ENCODE peak calls at places on chromosomes 4 and X, in nine cellular contexts. V is upper lobe of right lung, E is neuronal stem cell, J is suprapubic skin, Z is uterus, O is mesenchymal stem cell, H is heart left ventricle, A is caudate nucleus, N is endodermal cell. Q is an unnamed sample.
A peak's percentile ranks its signal among the peaks of the same experiment; 100 is the strongest.

GRCh38 chrX:68498044-68498507 is 775 bp upstream of the YIPF6 start:
- DNase-seq in V (no peak), E (no peak), J (no peak), Z (no peak), O (peak; percentile 76), H (no peak), A (no peak), N (no peak), Q (no peak)

GRCh38 chrX:106208154-106208553 is 40.0 kb downstream of the PWWP3B start:
- DNase-seq in V (no peak), E (no peak), J (no peak), Z (no peak), O (no peak), H (no peak), A (no peak), N (no peak), Q (no peak)

GRCh38 chr4:22385615-22386014 is 130.3 kb downstream of the ADGRA3 start:
- DNase-seq in V (no peak), E (no peak), J (no peak), Z (no peak), O (peak; percentile 8), H (no peak), A (no peak), N (no peak), Q (peak; percentile 10)

GRCh38 chrX:153640736-153641574 is 6.0 kb upstream of the DUSP9 start:
- DNase-seq in V (no peak), E (no peak), J (no peak), Z (no peak), O (no peak), H (no peak), A (peak; percentile 44), N (peak; percentile 54), Q (no peak)

GRCh38 chr4:168028568-168028967 is 63.8 kb upstream of the ANXA10 start:
- DNase-seq in V (no peak), E (no peak), J (no peak), Z (no peak), O (no peak), H (no peak), A (no peak), N (no peak), Q (no peak)

GRCh38 chr4:148749403-148749802 is 307.2 kb upstream of the NR3C2 start:
- DNase-seq in V (no peak), E (no peak), J (no peak), Z (no peak), O (no peak), H (no peak), A (no peak), N (peak; percentile 68), Q (peak; percentile 29)

GRCh38 chr4:79476196-79476595 is 68.2 kb upstream of the GK2 start:
- DNase-seq in V (no peak), E (no peak), J (peak; percentile 62), Z (no peak), O (no peak), H (no peak), A (no peak), N (no peak), Q (no peak)

GRCh38 chr4:183201331-183201730 is 102.3 kb downstream of the WWC2 start:
- DNase-seq in V (no peak), E (no peak), J (no peak), Z (no peak), O (peak; percentile 61), H (no peak), A (no peak), N (no peak), Q (peak; percentile 65)

GRCh38 chr4:122639181-122639580 is 18.3 kb upstream of the IL21 start:
- DNase-seq in V (no peak), E (no peak), J (no peak), Z (no peak), O (no peak), H (no peak), A (no peak), N (no peak), Q (no peak)

GRCh38 chrX:100447563-100448397 is 37.7 kb upstream of the PCDH19 start:
- DNase-seq in V (no peak), E (peak; percentile 18), J (peak; percentile 61), Z (peak; percentile 34), O (peak; percentile 28), H (peak; percentile 12), A (peak; percentile 5), N (peak; percentile 85), Q (no peak)

GRCh38 chrX:150038977-150039599 is 100.8 kb upstream of the EOLA2 start:
- DNase-seq in V (no peak), E (no peak), J (no peak), Z (no peak), O (peak; percentile 39), H (no peak), A (no peak), N (no peak), Q (no peak)

GRCh38 chrX:37405954-37406353 is 56.8 kb downstream of the PRRG1 start:
- DNase-seq in V (no peak), E (no peak), J (no peak), Z (no peak), O (peak; percentile 56), H (no peak), A (no peak), N (no peak), Q (no peak)

GRCh38 chr4:139794158-139794954 is 128.7 kb downstream of the MGST2 start:
- DNase-seq in V (no peak), E (no peak), J (no peak), Z (no peak), O (no peak), H (no peak), A (no peak), N (no peak), Q (no peak)

GRCh38 chrX:74349387-74349786 is 45.4 kb downstream of the ZCCHC13 start:
- DNase-seq in V (no peak), E (no peak), J (no peak), Z (no peak), O (peak; percentile 62), H (no peak), A (no peak), N (no peak), Q (no peak)

GRCh38 chr4:182231080-182231479 is 12.1 kb upstream of the TENM3 start:
- DNase-seq in V (no peak), E (no peak), J (no peak), Z (no peak), O (no peak), H (no peak), A (no peak), N (no peak), Q (no peak)

GRCh38 chr4:106587558-106587957 is 219.0 kb upstream of the GIMD1 start:
- DNase-seq in V (no peak), E (no peak), J (no peak), Z (no peak), O (peak; percentile 51), H (no peak), A (no peak), N (no peak), Q (peak; percentile 60)

GRCh38 chr4:94595880-94596483 is 144.2 kb downstream of the PDLIM5 start:
- DNase-seq in V (no peak), E (no peak), J (no peak), Z (no peak), O (peak; percentile 68), H (no peak), A (no peak), N (no peak), Q (no peak)

GRCh38 chr4:85824166-85824945 is 349.4 kb downstream of the ARHGAP24 start:
- DNase-seq in V (no peak), E (no peak), J (no peak), Z (no peak), O (no peak), H (no peak), A (no peak), N (no peak), Q (no peak)

GRCh38 chr4:143248827-143249226 is 64.1 kb downstream of the USP38 start:
- DNase-seq in V (no peak), E (no peak), J (no peak), Z (no peak), O (no peak), H (no peak), A (no peak), N (no peak), Q (no peak)

GRCh38 chr4:2570551-2571222 is 34.2 kb downstream of the FAM193A start:
- DNase-seq in V (no peak), E (no peak), J (no peak), Z (no peak), O (no peak), H (peak; percentile 24), A (no peak), N (no peak), Q (no peak)

GRCh38 chrX:134733595-134733994 is 75.3 kb upstream of the PLAC1 start:
- DNase-seq in V (no peak), E (no peak), J (no peak), Z (no peak), O (no peak), H (no peak), A (no peak), N (no peak), Q (no peak)
- H3K27ac ChIP-seq in V (no peak overlapping the region), E (no peak overlapping the region), J (no peak overlapping the region), Z (no peak overlapping the region), O (no peak overlapping the region), H (no peak overlapping the region), A (no peak overlapping the region), N (no peak overlapping the region), Q (no peak overlapping the region)

GRCh38 chr4:100781433-100781832 is 263.6 kb upstream of the EMCN start:
- DNase-seq in V (no peak), E (no peak), J (no peak), Z (no peak), O (no peak), H (no peak), A (no peak), N (no peak), Q (no peak)

GRCh38 chr4:100780126-100780525 is 262.3 kb upstream of the EMCN start:
- DNase-seq in V (no peak), E (no peak), J (no peak), Z (no peak), O (no peak), H (no peak), A (no peak), N (no peak), Q (no peak)

GRCh38 chr4:100782356-100782755 is 264.5 kb upstream of the EMCN start:
- DNase-seq in V (no peak), E (no peak), J (no peak), Z (no peak), O (no peak), H (no peak), A (no peak), N (no peak), Q (no peak)

GRCh38 chr4:100778431-100778830 is 260.6 kb upstream of the EMCN start:
- DNase-seq in V (no peak), E (no peak), J (no peak), Z (no peak), O (no peak), H (no peak), A (no peak), N (no peak), Q (no peak)
- H3K27ac ChIP-seq in V (no peak overlapping the region), E (no peak overlapping the region), J (no peak overlapping the region), Z (no peak overlapping the region), O (no peak overlapping the region), H (no peak overlapping the region), A (no peak overlapping the region), N (no peak overlapping the region), Q (no peak overlapping the region)

GRCh38 chr4:154503598-154503997 is 12.0 kb upstream of the DCHS2 start:
- DNase-seq in V (no peak), E (peak; percentile 23), J (no peak), Z (no peak), O (peak; percentile 20), H (no peak), A (no peak), N (no peak), Q (no peak)
- H3K27ac ChIP-seq in V (no peak overlapping the region), E (no peak overlapping the region), J (no peak overlapping the region), Z (no peak overlapping the region), O (no peak overlapping the region), H (no peak overlapping the region), A (no peak overlapping the region), N (no peak overlapping the region), Q (no peak overlapping the region)

GRCh38 chr4:56465599-56466295 is 1.7 kb upstream of the SRP72 start:
- DNase-seq in V (no peak), E (no peak), J (no peak), Z (no peak), O (peak; percentile 36), H (no peak), A (no peak), N (peak; percentile 53), Q (no peak)
- H3K27ac ChIP-seq in V (no peak overlapping the region), E (no peak overlapping the region), J (no peak overlapping the region), Z (no peak overlapping the region), O (peak overlapping the region; percentile 1), H (no peak overlapping the region), A (no peak overlapping the region), N (no peak overlapping the region), Q (peak overlapping the region; percentile 99)

Q was measured in epithelial cell of prostate.